ENCODE peak calls at places on chromosome 3, in seven cellular contexts. U, Z, Y, D, N, S and F are unnamed samples.

GRCh38 chr3:151971814-151972579 is 98.6 kb downstream of the SUCNR1 start:
- DNase-seq in U (no peak), Z (no peak), Y (no peak), D (no peak), N (no peak), S (no peak), F (no peak)

GRCh38 chr3:1677576-1678164 is 421.0 kb upstream of the CNTN4 start:
- DNase-seq in U (no peak), Z (no peak), Y (no peak), D (no peak), N (no peak), S (no peak), F (no peak)

GRCh38 chr3:195102609-195103467 is 168.1 kb downstream of the XXYLT1 start:
- DNase-seq in U (no peak), Z (no peak), Y (peak; percentile 48), D (peak; percentile 50), N (no peak), S (no peak), F (peak; percentile 55)

GRCh38 chr3:29731050-29731449 is 450.2 kb downstream of the RBMS3 start:
- DNase-seq in U (no peak), Z (no peak), Y (no peak), D (no peak), N (no peak), S (no peak), F (no peak)

GRCh38 chr3:118803096-118803476 is 231.6 kb downstream of the IGSF11 start:
- DNase-seq in U (no peak), Z (no peak), Y (no peak), D (no peak), N (no peak), S (no peak), F (no peak)

GRCh38 chr3:4533489-4534443 is 40.6 kb downstream of the ITPR1 start:
- DNase-seq in U (no peak), Z (no peak), Y (no peak), D (no peak), N (no peak), S (peak; percentile 49), F (no peak)

GRCh38 chr3:194879991-194880939 is 194.6 kb downstream of the FAM43A start:
- DNase-seq in U (no peak), Z (peak; percentile 73), Y (no peak), D (no peak), N (no peak), S (no peak), F (no peak)

GRCh38 chr3:30964612-30965011 is 70.2 kb upstream of the GADL1 start:
- DNase-seq in U (no peak), Z (no peak), Y (no peak), D (no peak), N (peak; percentile 30), S (no peak), F (no peak)

GRCh38 chr3:138948371-138949001 is 1.5 kb downstream of the FOXL2NB start:
- DNase-seq in U (no peak), Z (no peak), Y (no peak), D (no peak), N (no peak), S (no peak), F (no peak)

GRCh38 chr3:138949002-138949418 is 2.0 kb downstream of the FOXL2NB start:
- DNase-seq in U (no peak), Z (no peak), Y (no peak), D (no peak), N (no peak), S (no peak), F (no peak)

GRCh38 chr3:138950701-138951100 is 3.7 kb downstream of the FOXL2NB start:
- DNase-seq in U (no peak), Z (no peak), Y (no peak), D (no peak), N (no peak), S (no peak), F (no peak)

GRCh38 chr3:138949445-138950005 is 2.5 kb downstream of the FOXL2NB start:
- DNase-seq in U (no peak), Z (peak; percentile 45), Y (no peak), D (no peak), N (no peak), S (no peak), F (no peak)

DNA sequence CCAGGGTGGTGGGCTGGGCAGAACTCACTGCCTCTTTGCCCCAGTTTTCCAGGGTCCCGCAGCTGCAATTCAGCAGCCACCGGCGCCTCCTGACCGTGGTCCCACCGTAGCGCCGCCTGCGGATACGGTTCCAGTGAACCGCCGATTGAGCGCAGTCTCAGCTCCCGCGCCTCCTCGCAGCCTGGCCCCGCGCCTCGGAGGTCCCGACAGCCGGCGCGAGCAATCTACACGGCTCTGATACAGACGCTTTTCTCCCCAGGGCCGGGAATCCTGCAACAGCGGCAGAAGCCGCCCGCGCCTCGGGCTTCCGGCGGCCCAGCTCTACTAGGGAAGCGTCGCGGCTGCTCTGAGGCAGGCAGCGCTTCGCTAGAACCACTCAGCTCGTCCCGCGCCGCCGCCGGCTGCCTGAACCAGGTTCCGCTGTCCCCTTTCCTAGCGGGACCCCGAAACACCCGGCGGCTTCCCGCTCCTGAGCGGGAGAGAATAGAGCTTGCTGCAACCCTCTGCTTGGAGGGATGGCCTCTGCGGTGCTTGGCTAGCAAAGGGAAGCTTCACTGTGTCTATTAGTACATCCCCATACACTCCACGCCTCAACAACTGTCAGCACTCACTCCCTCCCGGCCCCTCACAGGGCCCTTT is 3.1 kb downstream of the FOXL2NB start:
- DNase-seq in U (peak; percentile 88), Z (peak; percentile 73), Y (no peak), D (no peak), N (no peak), S (no peak), F (no peak)
- H3K4me3 ChIP-seq in U (no peak overlapping the region), Z (peak overlapping the region; percentile 34), Y (peak overlapping the region; percentile 36), D (no peak overlapping the region), N (no peak overlapping the region), S (no peak overlapping the region), F (no peak overlapping the region)

GRCh38 chr3:181699171-181699903 is 12.4 kb upstream of the SOX2 start:
- DNase-seq in U (no peak), Z (no peak), Y (no peak), D (no peak), N (no peak), S (no peak), F (no peak)

GRCh38 chr3:181696641-181697230 is 15.0 kb upstream of the SOX2 start:
- DNase-seq in U (no peak), Z (no peak), Y (no peak), D (no peak), N (no peak), S (no peak), F (no peak)

GRCh38 chr3:181700168-181701087 is 11.3 kb upstream of the SOX2 start:
- DNase-seq in U (no peak), Z (peak; percentile 87), Y (no peak), D (peak; percentile 50), N (peak; percentile 21), S (peak; percentile 74), F (no peak)

GRCh38 chr3:181695661-181696491 is 15.8 kb upstream of the SOX2 start:
- DNase-seq in U (peak; percentile 87), Z (no peak), Y (no peak), D (no peak), N (no peak), S (no peak), F (no peak)

DNA sequence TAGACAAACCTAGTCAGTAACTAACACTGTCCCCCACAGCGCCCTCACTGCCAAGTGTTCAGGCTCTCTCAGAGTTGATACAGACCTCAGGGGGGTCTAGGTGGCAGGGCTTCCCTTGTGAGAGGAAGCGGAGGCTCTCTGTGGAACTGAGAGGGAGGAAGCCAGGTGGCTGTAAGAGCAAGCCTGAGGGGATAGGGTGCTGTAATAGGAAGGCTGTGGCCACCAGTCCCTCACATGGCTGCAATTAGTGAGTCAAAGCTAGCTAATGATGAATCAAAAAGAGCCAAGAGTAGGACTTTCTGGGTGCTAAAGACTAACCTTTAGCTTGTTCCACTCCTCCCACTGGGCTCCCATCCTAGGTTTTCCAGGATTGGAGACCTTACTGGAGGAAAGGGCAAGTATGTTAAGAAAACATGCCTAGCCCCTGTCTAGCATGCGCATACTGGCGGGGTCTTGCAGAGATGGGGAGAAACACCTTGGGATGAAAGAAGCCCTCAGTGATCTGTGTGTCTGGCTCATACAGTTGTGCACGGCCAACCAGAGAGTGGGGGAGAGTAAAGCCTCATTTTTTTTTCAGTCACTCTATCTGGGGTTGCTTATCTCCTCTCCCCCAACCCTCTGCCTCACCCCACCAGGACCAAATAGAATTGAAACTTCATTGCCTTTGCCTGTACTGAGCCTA is 13.3 kb upstream of the SOX2 start:
- DNase-seq in U (no peak), Z (peak; percentile 47), Y (no peak), D (no peak), N (no peak), S (no peak), F (no peak)
- TF ChIP-seq CTCF in U (no peak), Z (no peak), Y (no peak), D (no peak), N (no peak), S (no peak), F (no peak)

GRCh38 chr3:49879721-49880120 is 10.0 kb upstream of the CAMKV start:
- DNase-seq in U (no peak), Z (no peak), Y (no peak), D (no peak), N (no peak), S (no peak), F (no peak)

GRCh38 chr3:49873623-49874022 is 3.9 kb upstream of the CAMKV start:
- DNase-seq in U (peak; percentile 51), Z (peak; percentile 56), Y (no peak), D (no peak), N (no peak), S (no peak), F (no peak)

GRCh38 chr3:49878686-49879085 is 9.0 kb upstream of the CAMKV start:
- DNase-seq in U (no peak), Z (no peak), Y (no peak), D (no peak), N (no peak), S (no peak), F (no peak)

GRCh38 chr3:49872801-49873281 is 3.1 kb upstream of the CAMKV start:
- DNase-seq in U (no peak), Z (peak; percentile 56), Y (no peak), D (no peak), N (no peak), S (no peak), F (no peak)

GRCh38 chr3:49876567-49876966 is 6.9 kb upstream of the CAMKV start:
- DNase-seq in U (no peak), Z (no peak), Y (no peak), D (no peak), N (no peak), S (no peak), F (no peak)
- TF ChIP-seq EP300 in U (no peak), Z (no peak), Y (no peak), D (no peak), N (no peak), S (no peak), F (no peak)

DNA sequence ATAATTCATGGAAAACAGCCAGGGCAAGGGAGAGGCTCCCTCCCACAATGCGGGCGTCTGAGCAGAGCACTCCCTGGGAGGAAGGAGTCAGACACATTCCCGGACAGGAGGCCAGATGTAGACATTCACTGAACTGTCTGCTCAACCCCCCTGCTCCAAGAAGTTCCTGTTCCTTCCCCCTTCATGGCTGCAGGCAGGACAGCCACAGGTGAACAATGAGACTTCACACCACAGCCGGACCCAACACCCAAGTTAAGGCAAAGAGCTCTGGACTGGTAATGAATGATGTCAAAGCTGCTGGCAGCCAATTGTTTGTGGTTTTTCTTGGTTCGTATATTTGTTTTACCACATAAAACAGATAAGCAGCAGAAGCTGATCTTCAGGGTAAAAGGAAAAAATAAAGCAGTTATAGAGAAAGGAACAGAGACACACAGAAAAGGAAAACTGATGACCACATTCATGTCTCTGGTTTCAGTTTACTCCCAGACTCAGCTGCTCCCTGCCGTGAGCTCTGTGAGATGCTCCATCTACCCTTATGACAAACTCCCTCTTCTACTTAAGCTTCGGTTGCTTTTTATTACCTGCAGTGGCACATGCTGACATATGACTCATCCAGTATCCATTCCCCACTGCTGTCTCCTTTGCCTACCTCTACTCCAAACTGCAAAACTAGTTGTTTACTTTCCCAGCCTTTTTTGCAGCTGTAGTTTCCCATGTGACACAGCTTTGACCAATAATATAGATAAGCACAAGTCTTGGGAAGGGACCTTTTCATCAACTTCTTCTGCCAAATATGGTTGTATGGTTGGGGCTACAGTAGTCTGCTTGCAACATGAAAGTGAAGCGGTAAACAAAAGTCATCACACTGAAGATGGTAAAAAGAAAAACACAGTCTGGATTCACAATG is 33.1 kb downstream of the DZIP1L start:
- DNase-seq in U (no peak), Z (no peak), Y (no peak), D (no peak), N (peak; percentile 27), S (no peak), F (no peak)
- H3K4me3 ChIP-seq in U (no peak overlapping the region), Z (peak overlapping the region; percentile 1), Y (no peak overlapping the region), D (no peak overlapping the region), N (no peak overlapping the region), S (no peak overlapping the region), F (no peak overlapping the region)